ENCODE peak calls at places on chromosome 11, in seven cellular contexts. One of them, this sample, is unnamed.

GRCh38 chr11:122486793-122487495 is 168.6 kb upstream of the UBASH3B start:
- DNase-seq in neuronal stem cell: peak
- DNase-seq in Panc1: no peak
- DNase-seq in Peyer's patch: no peak
- DNase-seq in fibroblast of lung: peak
- DNase-seq in AG10803: no peak
- DNase-seq in psoas muscle: no peak
- DNase-seq in this sample: no peak

GRCh38 chr11:95453616-95454118 is 222.7 kb upstream of the SESN3 start:
- DNase-seq in neuronal stem cell: no peak
- DNase-seq in Panc1: no peak
- DNase-seq in Peyer's patch: no peak
- DNase-seq in fibroblast of lung: peak
- DNase-seq in AG10803: peak
- DNase-seq in psoas muscle: no peak
- DNase-seq in this sample: no peak

GRCh38 chr11:103367650-103368049 is 258.4 kb downstream of the DYNC2H1 start:
- DNase-seq in neuronal stem cell: no peak
- DNase-seq in Panc1: no peak
- DNase-seq in Peyer's patch: no peak
- DNase-seq in fibroblast of lung: peak
- DNase-seq in AG10803: peak
- DNase-seq in psoas muscle: no peak
- DNase-seq in this sample: no peak

GRCh38 chr11:107014871-107015270 is 3.4 kb downstream of the GUCY1A2 start:
- DNase-seq in neuronal stem cell: no peak
- DNase-seq in Panc1: no peak
- DNase-seq in Peyer's patch: no peak
- DNase-seq in fibroblast of lung: peak
- DNase-seq in AG10803: no peak
- DNase-seq in psoas muscle: no peak
- DNase-seq in this sample: no peak

GRCh38 chr11:69869311-69869939 is 50.2 kb upstream of the FGF3 start:
- DNase-seq in neuronal stem cell: no peak
- DNase-seq in Panc1: no peak
- DNase-seq in Peyer's patch: peak
- DNase-seq in fibroblast of lung: no peak
- DNase-seq in AG10803: no peak
- DNase-seq in psoas muscle: no peak
- DNase-seq in this sample: no peak

GRCh38 chr11:30292545-30292944 is 30.4 kb upstream of the ARL14EP start:
- DNase-seq in neuronal stem cell: no peak
- DNase-seq in Panc1: no peak
- DNase-seq in Peyer's patch: no peak
- DNase-seq in fibroblast of lung: no peak
- DNase-seq in AG10803: no peak
- DNase-seq in psoas muscle: no peak
- DNase-seq in this sample: no peak

GRCh38 chr11:69702239-69702668 is 1.6 kb downstream of the FGF19 start:
- DNase-seq in neuronal stem cell: no peak
- DNase-seq in Panc1: no peak
- DNase-seq in Peyer's patch: no peak
- DNase-seq in fibroblast of lung: no peak
- DNase-seq in AG10803: no peak
- DNase-seq in psoas muscle: no peak
- DNase-seq in this sample: no peak

GRCh38 chr11:225734-226453 is 10.2 kb downstream of the SIRT3 start:
- DNase-seq in neuronal stem cell: no peak
- DNase-seq in Panc1: no peak
- DNase-seq in Peyer's patch: peak
- DNase-seq in fibroblast of lung: peak
- DNase-seq in AG10803: peak
- DNase-seq in psoas muscle: no peak
- DNase-seq in this sample: no peak

GRCh38 chr11:96101146-96101545 is 177.2 kb upstream of the MTMR2 start:
- DNase-seq in neuronal stem cell: no peak
- DNase-seq in Panc1: no peak
- DNase-seq in Peyer's patch: no peak
- DNase-seq in fibroblast of lung: peak
- DNase-seq in AG10803: no peak
- DNase-seq in psoas muscle: no peak
- DNase-seq in this sample: no peak

GRCh38 chr11:12031856-12032526 is 23.6 kb upstream of the DKK3 start:
- DNase-seq in neuronal stem cell: no peak
- DNase-seq in Panc1: no peak
- DNase-seq in Peyer's patch: no peak
- DNase-seq in fibroblast of lung: no peak
- DNase-seq in AG10803: no peak
- DNase-seq in psoas muscle: no peak
- DNase-seq in this sample: no peak

GRCh38 chr11:75041263-75041662 is 52.5 kb downstream of the NEU3 start:
- DNase-seq in neuronal stem cell: no peak
- DNase-seq in Panc1: no peak
- DNase-seq in Peyer's patch: no peak
- DNase-seq in fibroblast of lung: no peak
- DNase-seq in AG10803: no peak
- DNase-seq in psoas muscle: no peak
- DNase-seq in this sample: no peak

GRCh38 chr11:64872790-64873488 is 5.5 kb downstream of the EHD1 start:
- DNase-seq in neuronal stem cell: no peak
- DNase-seq in Panc1: no peak
- DNase-seq in Peyer's patch: peak
- DNase-seq in fibroblast of lung: no peak
- DNase-seq in AG10803: no peak
- DNase-seq in psoas muscle: no peak
- DNase-seq in this sample: no peak

GRCh38 chr11:64875369-64876225 is 2.8 kb downstream of the EHD1 start:
- DNase-seq in neuronal stem cell: no peak
- DNase-seq in Panc1: no peak
- DNase-seq in Peyer's patch: no peak
- DNase-seq in fibroblast of lung: no peak
- DNase-seq in AG10803: no peak
- DNase-seq in psoas muscle: peak
- DNase-seq in this sample: no peak

GRCh38 chr11:64876226-64876750 is 2.1 kb downstream of the EHD1 start:
- DNase-seq in neuronal stem cell: no peak
- DNase-seq in Panc1: no peak
- DNase-seq in Peyer's patch: no peak
- DNase-seq in fibroblast of lung: no peak
- DNase-seq in AG10803: no peak
- DNase-seq in psoas muscle: peak
- DNase-seq in this sample: no peak

GRCh38 chr11:64874308-64874707 is 4.1 kb downstream of the EHD1 start:
- DNase-seq in neuronal stem cell: no peak
- DNase-seq in Panc1: no peak
- DNase-seq in Peyer's patch: peak
- DNase-seq in fibroblast of lung: peak
- DNase-seq in AG10803: no peak
- DNase-seq in psoas muscle: no peak
- DNase-seq in this sample: no peak

DNA sequence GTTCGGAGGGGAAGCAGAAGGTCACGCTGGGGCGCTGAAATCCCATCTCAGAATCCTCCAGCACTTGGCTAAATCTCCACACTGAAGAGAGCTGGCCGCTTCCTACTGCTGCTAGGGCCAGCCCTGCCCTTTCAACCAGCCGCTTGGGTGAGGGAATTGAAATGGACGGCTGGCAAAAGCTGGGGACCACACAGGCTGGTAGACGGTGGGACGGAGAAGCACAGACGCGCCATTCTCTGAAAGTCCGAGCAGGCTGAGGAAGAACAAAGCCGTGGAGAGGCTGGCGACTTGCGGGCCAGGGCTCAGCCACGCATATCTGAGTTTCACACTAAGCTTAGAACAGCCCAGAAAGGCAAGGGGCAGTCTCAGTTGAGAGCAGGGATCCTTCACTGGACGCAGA is 3.6 kb downstream of the EHD1 start:
- DNase-seq in neuronal stem cell: no peak
- DNase-seq in Panc1: no peak
- DNase-seq in Peyer's patch: no peak
- DNase-seq in fibroblast of lung: no peak
- DNase-seq in AG10803: no peak
- DNase-seq in psoas muscle: no peak
- DNase-seq in this sample: no peak
- H3K4me3 ChIP-seq in neuronal stem cell: no peak
- H3K4me3 ChIP-seq in Panc1: peak
- H3K4me3 ChIP-seq in Peyer's patch: peak
- H3K4me3 ChIP-seq in fibroblast of lung: peak
- H3K4me3 ChIP-seq in AG10803: no peak
- H3K4me3 ChIP-seq in psoas muscle: peak
- H3K4me3 ChIP-seq in this sample: peak

GRCh38 chr11:72702842-72703241 is 28.6 kb upstream of the PDE2A start:
- DNase-seq in neuronal stem cell: no peak
- DNase-seq in Panc1: no peak
- DNase-seq in Peyer's patch: no peak
- DNase-seq in fibroblast of lung: no peak
- DNase-seq in AG10803: no peak
- DNase-seq in psoas muscle: no peak
- DNase-seq in this sample: no peak

GRCh38 chr11:72700026-72700610 is 25.9 kb upstream of the PDE2A start:
- DNase-seq in neuronal stem cell: no peak
- DNase-seq in Panc1: no peak
- DNase-seq in Peyer's patch: no peak
- DNase-seq in fibroblast of lung: peak
- DNase-seq in AG10803: peak
- DNase-seq in psoas muscle: no peak
- DNase-seq in this sample: no peak

GRCh38 chr11:72703281-72704008 is 29.2 kb upstream of the PDE2A start:
- DNase-seq in neuronal stem cell: no peak
- DNase-seq in Panc1: no peak
- DNase-seq in Peyer's patch: no peak
- DNase-seq in fibroblast of lung: peak
- DNase-seq in AG10803: peak
- DNase-seq in psoas muscle: peak
- DNase-seq in this sample: no peak

GRCh38 chr11:72701466-72701865 is 27.2 kb upstream of the PDE2A start:
- DNase-seq in neuronal stem cell: no peak
- DNase-seq in Panc1: no peak
- DNase-seq in Peyer's patch: no peak
- DNase-seq in fibroblast of lung: no peak
- DNase-seq in AG10803: no peak
- DNase-seq in psoas muscle: no peak
- DNase-seq in this sample: no peak

DNA sequence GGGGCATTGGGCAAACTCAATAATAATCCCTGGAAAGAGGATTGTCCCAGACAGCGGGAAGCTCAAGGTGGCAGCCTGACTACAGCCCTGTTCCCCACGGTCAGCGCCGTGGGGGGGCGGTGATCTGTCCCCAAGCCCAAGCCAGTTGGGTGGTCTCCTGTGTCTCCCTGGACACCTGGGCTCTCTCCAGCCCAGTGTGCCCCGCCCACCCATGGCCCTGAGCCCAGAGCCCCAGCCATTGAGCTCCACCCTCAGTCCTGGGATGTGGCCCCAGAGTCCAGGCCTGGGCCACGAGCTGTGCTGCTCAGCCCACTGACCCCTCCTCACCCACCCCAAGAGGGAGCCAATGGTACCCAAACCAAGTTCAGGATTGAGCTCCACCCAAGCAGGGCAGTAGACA is 27.9 kb upstream of the PDE2A start:
- DNase-seq in neuronal stem cell: no peak
- DNase-seq in Panc1: no peak
- DNase-seq in Peyer's patch: no peak
- DNase-seq in fibroblast of lung: no peak
- DNase-seq in AG10803: no peak
- DNase-seq in psoas muscle: no peak
- DNase-seq in this sample: no peak
- H3K4me3 ChIP-seq in neuronal stem cell: no peak
- H3K4me3 ChIP-seq in Panc1: no peak
- H3K4me3 ChIP-seq in Peyer's patch: no peak
- H3K4me3 ChIP-seq in fibroblast of lung: no peak
- H3K4me3 ChIP-seq in AG10803: peak
- H3K4me3 ChIP-seq in psoas muscle: peak
- H3K4me3 ChIP-seq in this sample: no peak

DNA sequence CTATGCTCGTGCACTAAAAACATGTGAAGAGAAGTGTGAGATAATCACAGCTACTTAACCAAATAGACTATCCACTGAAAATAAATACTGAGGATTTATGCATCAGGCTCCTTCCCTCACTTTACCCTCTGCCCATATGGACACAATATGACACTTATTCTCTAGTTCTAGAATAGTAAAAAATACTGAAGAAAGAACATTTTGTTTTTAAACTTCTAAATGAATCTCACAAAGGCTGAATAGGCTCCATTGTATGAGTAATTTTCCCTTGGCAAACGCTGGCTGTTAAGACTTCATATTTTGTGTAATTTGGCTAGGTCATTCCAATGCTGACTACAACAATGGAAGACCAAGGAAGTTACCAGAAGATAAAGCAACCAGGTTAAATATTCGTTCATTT is 9.9 kb downstream of the HPS5 start:
- DNase-seq in neuronal stem cell: no peak
- DNase-seq in Panc1: no peak
- DNase-seq in Peyer's patch: no peak
- DNase-seq in fibroblast of lung: peak
- DNase-seq in AG10803: peak
- DNase-seq in psoas muscle: no peak
- DNase-seq in this sample: no peak
- H3K4me3 ChIP-seq in neuronal stem cell: no peak
- H3K4me3 ChIP-seq in Panc1: no peak
- H3K4me3 ChIP-seq in Peyer's patch: no peak
- H3K4me3 ChIP-seq in fibroblast of lung: no peak
- H3K4me3 ChIP-seq in AG10803: no peak
- H3K4me3 ChIP-seq in psoas muscle: no peak
- H3K4me3 ChIP-seq in this sample: no peak

GRCh38 chr11:61922539-61922938 is 5.2 kb upstream of the RAB3IL1 start:
- DNase-seq in neuronal stem cell: no peak
- DNase-seq in Panc1: no peak
- DNase-seq in Peyer's patch: peak
- DNase-seq in fibroblast of lung: peak
- DNase-seq in AG10803: peak
- DNase-seq in psoas muscle: peak
- DNase-seq in this sample: no peak

GRCh38 chr11:61921446-61921845 is 4.1 kb upstream of the RAB3IL1 start:
- DNase-seq in neuronal stem cell: no peak
- DNase-seq in Panc1: no peak
- DNase-seq in Peyer's patch: no peak
- DNase-seq in fibroblast of lung: no peak
- DNase-seq in AG10803: no peak
- DNase-seq in psoas muscle: no peak
- DNase-seq in this sample: no peak

GRCh38 chr11:61926235-61926634 is 8.9 kb upstream of the RAB3IL1 start:
- DNase-seq in neuronal stem cell: no peak
- DNase-seq in Panc1: no peak
- DNase-seq in Peyer's patch: no peak
- DNase-seq in fibroblast of lung: no peak
- DNase-seq in AG10803: no peak
- DNase-seq in psoas muscle: no peak
- DNase-seq in this sample: no peak

GRCh38 chr11:61923166-61924015 is 6.0 kb upstream of the RAB3IL1 start:
- DNase-seq in neuronal stem cell: no peak
- DNase-seq in Panc1: no peak
- DNase-seq in Peyer's patch: peak
- DNase-seq in fibroblast of lung: peak
- DNase-seq in AG10803: peak
- DNase-seq in psoas muscle: peak
- DNase-seq in this sample: no peak

DNA sequence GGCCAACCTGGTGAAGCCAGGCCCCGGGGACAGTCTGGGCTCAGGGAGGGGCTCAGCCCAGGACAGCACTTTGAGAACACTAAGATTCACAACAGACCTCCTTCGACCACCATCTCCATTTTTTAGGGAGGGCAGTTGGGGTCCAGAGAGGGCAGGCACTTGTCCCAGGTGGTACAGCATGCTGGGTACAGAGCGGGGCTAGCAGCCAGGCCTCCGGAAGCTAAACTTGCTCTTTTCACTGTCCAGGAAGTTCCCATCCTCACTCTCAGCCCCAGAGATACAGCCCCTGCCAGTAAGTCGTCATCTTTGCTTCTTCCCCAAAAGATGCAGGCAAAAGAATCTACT is 6.6 kb upstream of the RAB3IL1 start:
- DNase-seq in neuronal stem cell: no peak
- DNase-seq in Panc1: no peak
- DNase-seq in Peyer's patch: no peak
- DNase-seq in fibroblast of lung: no peak
- DNase-seq in AG10803: no peak
- DNase-seq in psoas muscle: no peak
- DNase-seq in this sample: no peak
- H3K4me3 ChIP-seq in neuronal stem cell: no peak
- H3K4me3 ChIP-seq in Panc1: no peak
- H3K4me3 ChIP-seq in Peyer's patch: no peak
- H3K4me3 ChIP-seq in fibroblast of lung: no peak
- H3K4me3 ChIP-seq in AG10803: no peak
- H3K4me3 ChIP-seq in psoas muscle: no peak
- H3K4me3 ChIP-seq in this sample: no peak

This sample was measured in GM06990.